ENCODE peak calls at places on chromosomes 12 and 14, in eight cellular contexts. S is cardiac muscle cell; Z is pancreas; D is CD8-positive, alpha-beta memory T cell; A is CD4-positive, alpha-beta T cell; N is CD4-positive, CD25-positive, alpha-beta regulatory T cell; I is A673; W is colonic mucosa. R is an unnamed sample.

GRCh38 chr12:56957229-56958052 is at the start of gene RDH16:
- DNase-seq in S (no peak), D (no peak), W (no peak), N (no peak), I (no peak), Z (no peak), A (no peak), R (no peak)

GRCh38 chr12:27686147-27686546 is 10.1 kb upstream of the REP15 start:
- DNase-seq in N (no peak), A (no peak), I (no peak), W (no peak), Z (no peak), D (no peak), S (no peak), R (no peak)

GRCh38 chr14:72515779-72516770 is 377.8 kb downstream of the DPF3 start:
- DNase-seq in W (no peak), A (no peak), S (peak), D (no peak), Z (peak), N (no peak), I (no peak), R (no peak)

GRCh38 chr12:95215925-95216324 is 1.3 kb downstream of the FGD6 start:
- DNase-seq in S (peak), Z (no peak), A (no peak), W (no peak), N (no peak), D (no peak), I (peak), R (no peak)

GRCh38 chr12:66269757-66270383 is 32.4 kb upstream of the HELB start:
- DNase-seq in A (no peak), N (peak), I (peak), Z (no peak), S (peak), D (no peak), W (no peak), R (no peak)

GRCh38 chr14:104528496-104528895 is 51.1 kb upstream of the C14orf180 start:
- DNase-seq in A (no peak), D (no peak), W (no peak), Z (no peak), S (no peak), I (no peak), N (no peak), R (no peak)

GRCh38 chr12:46442723-46443122 is 70.2 kb upstream of the SLC38A2 start:
- DNase-seq in A (no peak), I (no peak), Z (no peak), D (no peak), S (no peak), W (no peak), N (no peak), R (no peak)

GRCh38 chr12:123398918-123399617 is 15.1 kb downstream of the KMT5A start:
- DNase-seq in Z (no peak), W (no peak), S (no peak), D (no peak), I (no peak), N (no peak), A (no peak), R (peak)

GRCh38 chr14:102736956-102737355 is 40.3 kb upstream of the TRAF3 start:
- DNase-seq in A (no peak), Z (no peak), S (no peak), D (no peak), I (no peak), W (no peak), N (no peak), R (no peak)

GRCh38 chr12:71782007-71782406 is 27.3 kb downstream of the RAB21 start:
- DNase-seq in N (no peak), W (no peak), A (no peak), Z (no peak), S (no peak), D (no peak), I (no peak), R (no peak)

GRCh38 chr12:1297639-1298038 is 296.7 kb downstream of the FBXL14 start:
- DNase-seq in D (no peak), W (no peak), N (no peak), A (no peak), Z (no peak), I (no peak), S (no peak), R (no peak)

GRCh38 chr14:67228325-67228984 is 12.8 kb upstream of the PALS1 start:
- DNase-seq in I (peak), A (no peak), N (no peak), S (no peak), Z (no peak), D (no peak), W (no peak), R (no peak)

GRCh38 chr12:58413794-58414193 is 472.4 kb downstream of the ATP23 start:
- DNase-seq in N (no peak), W (no peak), S (no peak), A (no peak), D (no peak), Z (no peak), I (no peak), R (no peak)

GRCh38 chr12:108211161-108211560 is 82.1 kb downstream of the WSCD2 start:
- DNase-seq in D (no peak), A (no peak), N (no peak), Z (no peak), W (no peak), I (no peak), S (no peak), R (no peak)

GRCh38 chr12:115943630-115944391 is 333.7 kb downstream of the MED13L start:
- DNase-seq in W (peak), N (no peak), S (no peak), D (no peak), Z (peak), I (no peak), A (no peak), R (no peak)

GRCh38 chr12:120981407-120981921 is 3.1 kb downstream of the HNF1A start:
- DNase-seq in D (no peak), I (no peak), W (peak), N (no peak), Z (no peak), A (no peak), S (no peak), R (no peak)

GRCh38 chr12:92505373-92506340 is 197.1 kb upstream of the PLEKHG7 start:
- DNase-seq in S (no peak), I (no peak), D (peak), N (peak), W (peak), A (peak), Z (peak), R (no peak)

GRCh38 chr12:115598827-115599226 is 678.7 kb downstream of the MED13L start:
- DNase-seq in W (no peak), I (peak), Z (no peak), A (no peak), S (no peak), D (no peak), N (no peak), R (peak)

GRCh38 chr12:22437031-22437806 is 102.7 kb upstream of the ST8SIA1 start:
- DNase-seq in N (no peak), Z (no peak), S (no peak), I (no peak), W (no peak), D (no peak), A (no peak), R (no peak)

GRCh38 chr14:86430807-86431206 is 900.9 kb downstream of the FLRT2 start:
- DNase-seq in I (peak), N (no peak), W (no peak), D (no peak), S (no peak), Z (no peak), A (no peak), R (no peak)

GRCh38 chr12:98799411-98799810 is 154.3 kb downstream of the APAF1 start:
- DNase-seq in Z (no peak), D (no peak), S (no peak), A (no peak), W (no peak), I (no peak), N (no peak), R (no peak)

GRCh38 chr12:67921286-67921685 is 68.0 kb upstream of the IFNG-AS1 start:
- DNase-seq in D (no peak), N (no peak), Z (no peak), I (no peak), S (no peak), W (no peak), A (no peak), R (no peak)

GRCh38 chr14:22986508-22987054 is 4.2 kb upstream of the AJUBA start:
- DNase-seq in S (peak), N (peak), D (peak), Z (peak), A (peak), I (peak), W (peak), R (peak)

GRCh38 chr14:100212476-100213333 is 26.2 kb upstream of the YY1 start:
- DNase-seq in N (no peak), D (no peak), W (no peak), S (no peak), Z (no peak), I (no peak), A (no peak), R (no peak)

GRCh38 chr14:37063467-37064240 is 108.8 kb downstream of the SLC25A21 start:
- DNase-seq in N (no peak), D (no peak), Z (no peak), I (no peak), A (no peak), S (no peak), W (no peak), R (no peak)

GRCh38 chr14:105885561-105886320 is 359.4 kb downstream of the TMEM121 start:
- DNase-seq in N (no peak), W (no peak), D (no peak), I (no peak), S (no peak), Z (no peak), A (no peak), R (no peak)

GRCh38 chr12:92206596-92206995 is 61.0 kb upstream of the BTG1 start:
- DNase-seq in D (no peak), W (no peak), S (no peak), N (no peak), Z (no peak), A (no peak), I (peak), R (no peak)

GRCh38 chr12:132204064-132204821 is 60.0 kb downstream of the NOC4L start:
- DNase-seq in A (no peak), D (no peak), Z (no peak), W (no peak), N (no peak), S (no peak), I (no peak), R (no peak)

GRCh38 chr12:26939953-26940352 is 1.7 kb downstream of the FGFR1OP2 start:
- DNase-seq in S (no peak), Z (no peak), A (no peak), I (no peak), N (no peak), W (no peak), D (no peak), R (no peak)

GRCh38 chr14:55126932-55127490 is 2.0 kb upstream of the LGALS3 start:
- DNase-seq in Z (no peak), D (no peak), S (no peak), W (peak), I (no peak), N (no peak), A (no peak), R (no peak)

GRCh38 chr12:122030427-122030825 is 8.7 kb downstream of the BCL7A start:
- DNase-seq in I (no peak), W (no peak), D (no peak), N (no peak), S (no peak), Z (no peak), A (no peak), R (no peak)

GRCh38 chr14:68816943-68817430 is 24.1 kb upstream of the ZFP36L1 start:
- DNase-seq in S (no peak), A (no peak), Z (no peak), D (no peak), N (no peak), W (no peak), I (no peak), R (no peak)
- H3K27ac ChIP-seq in S (no peak), A (peak), Z (peak), D (peak), N (peak), W (peak), I (peak), R (peak)

GRCh38 chr12:62862259-62862881 is 72.6 kb downstream of the PPM1H start:
- DNase-seq in W (no peak), N (no peak), A (no peak), S (no peak), Z (no peak), I (no peak), D (no peak), R (no peak)
- H3K27ac ChIP-seq in W (no peak), N (no peak), A (no peak), S (no peak), Z (no peak), I (no peak), D (no peak), R (no peak)

DNA sequence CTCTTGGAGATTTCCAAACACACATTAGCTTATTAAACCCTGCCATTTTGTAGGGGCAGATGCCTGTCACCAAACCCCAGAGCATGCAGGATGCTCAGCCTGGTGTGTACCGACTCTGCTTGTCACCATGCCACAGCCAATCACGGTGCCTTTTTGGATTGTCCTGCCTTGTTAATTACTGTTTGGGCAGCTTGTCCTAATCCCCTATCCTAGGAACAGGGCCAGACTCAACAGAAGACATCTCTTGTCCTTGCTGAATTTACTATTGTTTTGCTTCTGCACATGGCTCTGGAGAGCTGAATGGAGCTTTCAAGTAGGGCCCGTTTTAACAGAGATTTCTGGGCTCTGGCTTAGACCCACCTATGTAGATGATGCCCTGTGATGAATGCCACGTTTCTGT is 388.5 kb downstream of the AACS start:
- DNase-seq in D (no peak), W (no peak), Z (no peak), N (no peak), S (no peak), I (no peak), A (no peak), R (peak)
- H3K27ac ChIP-seq in D (no peak), W (no peak), Z (no peak), N (no peak), S (no peak), I (no peak), A (no peak), R (peak)

GRCh38 chr12:48043771-48044170 is 39.5 kb upstream of the COL2A1 start:
- DNase-seq in W (no peak), S (no peak), D (no peak), Z (no peak), I (no peak), N (no peak), A (no peak), R (no peak)

GRCh38 chr12:48040294-48040820 is 36.1 kb upstream of the COL2A1 start:
- DNase-seq in S (no peak), W (peak), Z (no peak), D (no peak), I (no peak), N (no peak), A (no peak), R (no peak)

GRCh38 chr12:48044396-48044795 is 40.1 kb upstream of the COL2A1 start:
- DNase-seq in S (no peak), W (no peak), A (no peak), Z (no peak), I (no peak), D (no peak), N (no peak), R (no peak)

GRCh38 chr12:48039151-48039550 is 34.9 kb upstream of the COL2A1 start:
- DNase-seq in W (no peak), N (no peak), I (no peak), Z (no peak), S (no peak), A (no peak), D (no peak), R (no peak)

GRCh38 chr12:48041591-48042423 is 37.5 kb upstream of the COL2A1 start:
- DNase-seq in S (no peak), A (no peak), W (no peak), N (no peak), Z (no peak), D (no peak), I (no peak), R (no peak)
- H3K27ac ChIP-seq in S (no peak), A (no peak), W (no peak), N (no peak), Z (no peak), D (no peak), I (no peak), R (no peak)

GRCh38 chr14:68962681-68963080 is 16.4 kb downstream of the ACTN1 start:
- DNase-seq in I (no peak), N (no peak), D (no peak), Z (no peak), S (no peak), A (no peak), W (no peak), R (no peak)
- H3K27ac ChIP-seq in I (no peak), N (no peak), D (no peak), Z (no peak), S (no peak), A (no peak), W (no peak), R (no peak)

GRCh38 chr12:109873653-109874052 is 6.7 kb downstream of the GLTP start:
- DNase-seq in D (no peak), W (no peak), Z (no peak), A (no peak), N (no peak), I (no peak), S (no peak), R (no peak)
- H3K27ac ChIP-seq in D (no peak), W (no peak), Z (no peak), A (no peak), N (no peak), I (no peak), S (no peak), R (peak)

DNA sequence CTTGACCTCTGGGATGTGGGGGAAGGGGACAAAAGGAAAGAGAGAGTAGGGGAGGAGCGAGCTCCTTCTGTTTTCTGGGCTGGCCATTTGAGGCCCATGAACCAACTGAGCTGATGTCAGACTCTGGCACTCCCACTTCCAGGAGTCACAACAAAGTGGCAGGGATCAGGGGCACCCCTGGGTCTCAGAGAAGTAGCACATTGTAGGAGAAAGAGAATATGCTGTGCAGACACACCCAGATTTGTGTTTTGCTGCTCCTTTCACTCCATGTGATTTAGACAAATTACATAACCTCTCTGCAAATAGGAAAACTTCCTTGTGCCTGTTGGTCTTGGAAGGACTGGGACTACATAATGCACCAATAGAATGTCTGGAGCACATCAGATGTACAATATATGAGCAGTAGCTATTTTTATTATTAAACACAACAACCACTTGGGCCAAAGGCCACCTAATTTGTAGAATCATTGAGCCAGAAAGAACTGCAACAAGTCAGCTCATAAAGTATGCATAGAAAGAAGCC is 265.5 kb downstream of the ZFP36L1 start:
- DNase-seq in D (no peak), W (no peak), S (no peak), Z (peak), I (no peak), N (no peak), A (no peak), R (no peak)
- H3K27ac ChIP-seq in D (no peak), W (peak), S (no peak), Z (peak), I (no peak), N (no peak), A (no peak), R (no peak)

DNA sequence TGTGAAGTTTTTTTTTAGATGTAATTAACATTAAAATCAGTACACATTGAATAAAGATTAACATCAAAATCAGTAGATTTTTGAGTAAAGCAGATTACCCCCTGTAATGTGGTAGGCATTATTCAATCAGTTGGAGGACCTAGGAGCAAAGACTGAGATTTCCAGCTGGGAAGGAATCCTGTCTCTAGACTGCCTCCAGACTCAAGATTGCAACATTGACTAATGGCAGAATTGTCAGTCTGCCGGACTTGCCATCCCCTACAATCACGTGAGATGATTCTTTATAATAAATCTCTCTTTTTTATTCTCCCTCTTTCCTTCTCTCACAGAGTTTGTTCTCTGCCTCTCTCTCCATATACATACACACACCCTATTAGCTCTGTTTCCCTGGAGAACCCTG is 51.4 kb upstream of the SLC6A15 start:
- DNase-seq in D (no peak), I (peak), W (no peak), A (no peak), S (no peak), N (no peak), Z (no peak), R (no peak)
- H3K27ac ChIP-seq in D (no peak), I (no peak), W (no peak), A (no peak), S (no peak), N (no peak), Z (no peak), R (no peak)